ENCODE peak calls at places on chromosomes 5 and 9, in nine cellular contexts. U is lung, S is AG04450, V is IMR-90, P is nephron progenitor cell, E is HFFc6, L is RWPE1, C is left ventricle myocardium inferior, R is cardiac muscle cell. N is an unnamed sample.

GRCh38 chr9:129309906-129310305 is 131.8 kb upstream of the IER5L start:
- DNase-seq in U (no peak), S (no peak), V (no peak), P (no peak), E (no peak), L (no peak), C (no peak), R (no peak), N (peak; percentile 38)

GRCh38 chr5:179836225-179837019 is 15.7 kb downstream of the SQSTM1 start:
- DNase-seq in U (no peak), S (no peak), V (peak; percentile 52), P (no peak), E (no peak), L (peak; percentile 30), C (no peak), R (no peak), N (no peak)

GRCh38 chr5:151580858-151581257 is 10.3 kb downstream of the FAT2 start:
- DNase-seq in U (no peak), S (no peak), V (no peak), P (no peak), E (no peak), L (no peak), C (no peak), R (no peak), N (no peak)

GRCh38 chr5:71922584-71923106 is 184.6 kb upstream of the MAP1B start:
- DNase-seq in U (no peak), S (no peak), V (peak; percentile 64), P (no peak), E (peak; percentile 71), L (peak; percentile 91), C (no peak), R (peak; percentile 88), N (no peak)

GRCh38 chr9:4939118-4939561 is 45.9 kb upstream of the JAK2 start:
- DNase-seq in U (no peak), S (no peak), V (no peak), P (no peak), E (no peak), L (no peak), C (no peak), R (no peak), N (no peak)

GRCh38 chr9:89635816-89636215 is 31.0 kb downstream of the GADD45G start:
- DNase-seq in U (no peak), S (no peak), V (no peak), P (no peak), E (no peak), L (peak; percentile 17), C (no peak), R (peak; percentile 19), N (no peak)

GRCh38 chr9:90449213-90449925 is 193.3 kb downstream of the DIRAS2 start:
- DNase-seq in U (no peak), S (no peak), V (no peak), P (no peak), E (no peak), L (no peak), C (no peak), R (no peak), N (no peak)

GRCh38 chr5:37111426-37112382 is 137.5 kb downstream of the CPLANE1 start:
- DNase-seq in U (no peak), S (no peak), V (no peak), P (no peak), E (no peak), L (no peak), C (no peak), R (no peak), N (no peak)

GRCh38 chr5:135116146-135116545 is 82.1 kb upstream of the PITX1 start:
- DNase-seq in U (peak; percentile 49), S (no peak), V (no peak), P (no peak), E (no peak), L (no peak), C (peak; percentile 25), R (no peak), N (no peak)

GRCh38 chr5:159902444-159903121 is 13.7 kb upstream of the ADRA1B start:
- DNase-seq in U (no peak), S (no peak), V (peak; percentile 46), P (no peak), E (no peak), L (peak; percentile 84), C (no peak), R (peak; percentile 48), N (no peak)

GRCh38 chr5:159901772-159902171 is 14.5 kb upstream of the ADRA1B start:
- DNase-seq in U (no peak), S (no peak), V (no peak), P (no peak), E (no peak), L (no peak), C (no peak), R (no peak), N (no peak)

GRCh38 chr5:159897786-159898393 is 18.4 kb upstream of the ADRA1B start:
- DNase-seq in U (no peak), S (no peak), V (no peak), P (no peak), E (no peak), L (no peak), C (peak; percentile 29), R (no peak), N (no peak)

GRCh38 chr5:159901308-159901707 is 15.0 kb upstream of the ADRA1B start:
- DNase-seq in U (no peak), S (no peak), V (no peak), P (no peak), E (no peak), L (no peak), C (no peak), R (no peak), N (no peak)

GRCh38 chr5:159899067-159900049 is 16.9 kb upstream of the ADRA1B start:
- DNase-seq in U (no peak), S (no peak), V (peak; percentile 70), P (no peak), E (peak; percentile 88), L (no peak), C (no peak), R (peak; percentile 51), N (no peak)
- TF ChIP-seq CTCF in U (no peak), S (no peak), V (no peak), P (no peak), E (no peak), L (no peak), C (no peak), R (no peak), N (no peak)

GRCh38 chr5:60545526-60545925 is 154.4 kb downstream of the DEPDC1B start:
- DNase-seq in U (no peak), S (no peak), V (no peak), P (no peak), E (no peak), L (no peak), C (no peak), R (no peak), N (no peak)
- TF ChIP-seq CTCF in U (no peak), S (no peak), V (no peak), P (no peak), E (no peak), L (no peak), C (no peak), R (no peak), N (no peak)

DNA sequence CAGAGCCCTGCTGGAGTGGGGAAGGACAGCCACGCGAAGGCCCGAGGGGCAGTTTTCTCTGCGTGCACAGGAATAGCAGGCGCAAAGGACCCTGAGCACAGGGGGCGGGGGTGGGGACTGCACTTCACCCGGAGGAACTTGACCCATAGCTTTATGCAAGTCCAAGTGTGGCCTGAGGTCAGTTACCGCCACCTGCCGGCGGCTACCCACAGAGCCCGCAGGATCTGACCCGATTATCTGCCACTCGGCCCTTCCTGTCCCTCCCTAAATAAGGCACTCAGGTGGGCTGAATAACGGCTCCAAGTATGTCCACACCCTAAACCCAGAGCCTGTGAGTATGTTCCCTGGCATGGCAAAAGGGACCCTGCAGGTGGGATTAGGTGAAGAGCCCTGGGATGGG is 65.4 kb upstream of the FCN1 start:
- DNase-seq in U (no peak), S (no peak), V (no peak), P (peak; percentile 58), E (no peak), L (no peak), C (peak; percentile 58), R (peak; percentile 11), N (no peak)
- TF ChIP-seq CTCF in U (no peak), S (peak; percentile 18), V (no peak), P (peak; percentile 52), E (peak; percentile 9), L (no peak), C (peak; percentile 80), R (peak; percentile 35), N (no peak)

GRCh38 chr5:172356527-172356926 is 73.0 kb upstream of the UBTD2 start:
- DNase-seq in U (no peak), S (no peak), V (no peak), P (no peak), E (no peak), L (no peak), C (no peak), R (no peak), N (no peak)

GRCh38 chr5:172351240-172351778 is 67.7 kb upstream of the UBTD2 start:
- DNase-seq in U (no peak), S (no peak), V (no peak), P (no peak), E (no peak), L (no peak), C (no peak), R (no peak), N (no peak)

GRCh38 chr5:172350212-172351181 is 66.9 kb upstream of the UBTD2 start:
- DNase-seq in U (no peak), S (no peak), V (no peak), P (no peak), E (no peak), L (no peak), C (no peak), R (no peak), N (no peak)

GRCh38 chr5:172356047-172356446 is 72.5 kb upstream of the UBTD2 start:
- DNase-seq in U (no peak), S (no peak), V (no peak), P (no peak), E (no peak), L (no peak), C (no peak), R (no peak), N (no peak)

GRCh38 chr5:172353271-172353807 is 69.8 kb upstream of the UBTD2 start:
- DNase-seq in U (no peak), S (no peak), V (peak; percentile 13), P (no peak), E (no peak), L (no peak), C (no peak), R (peak; percentile 63), N (no peak)
- TF ChIP-seq CTCF in U (no peak), S (no peak), V (no peak), P (no peak), E (no peak), L (no peak), C (no peak), R (no peak), N (no peak)

GRCh38 chr5:912356-913091 is 19.8 kb downstream of the TRIP13 start:
- DNase-seq in U (no peak), S (peak; percentile 76), V (peak; percentile 96), P (no peak), E (peak; percentile 95), L (peak; percentile 96), C (no peak), R (peak; percentile 91), N (no peak)
- TF ChIP-seq CTCF in U (no peak), S (no peak), V (peak; percentile 28), P (no peak), E (peak; percentile 69), L (peak; percentile 73), C (no peak), R (peak; percentile 36), N (peak; percentile 25)

N was measured in osteocyte.